ENCODE peak calls at places on chromosomes 7 and 10, in four cellular contexts. W is esophagus squamous epithelium, V is adrenal gland, J is transverse colon. X is an unnamed sample. For H3K4me1, the result is how much of the 10 kb centered on the place peaks cover.

GRCh38 chr10:13100349-13101294 is 659 bp downstream of the OPTN start:
- DNase-seq in J (peak), V (peak), W (no peak), X (no peak)

GRCh38 chr7:143512488-143513340 is 35.0 kb downstream of the TAS2R41 start:
- DNase-seq in J (no peak), V (no peak), W (no peak), X (no peak)

GRCh38 chr7:26681819-26682418 is 182.5 kb downstream of the SKAP2 start:
- DNase-seq in V (no peak), J (no peak), W (no peak), X (no peak)

GRCh38 chr10:70925377-70926214 is 37.2 kb upstream of the PCBD1 start:
- DNase-seq in V (peak), W (no peak), J (peak), X (no peak)

GRCh38 chr7:121244120-121244865 is 84.5 kb upstream of the WNT16 start:
- DNase-seq in V (no peak), J (no peak), W (no peak), X (no peak)

GRCh38 chr10:24721254-24722106 is 2.2 kb downstream of the ARHGAP21 start:
- DNase-seq in J (peak), V (peak), W (no peak), X (no peak)

GRCh38 chr7:157525501-157525915 is 188.7 kb downstream of the DNAJB6 start:
- DNase-seq in V (peak), J (no peak), W (no peak), X (no peak)

GRCh38 chr10:125262414-125262813 is 102.1 kb upstream of the CTBP2 start:
- DNase-seq in V (no peak), W (no peak), J (no peak), X (peak)

GRCh38 chr7:1063361-1063760 is 19.0 kb downstream of the GPR146 start:
- DNase-seq in J (no peak), W (no peak), V (no peak), X (no peak)

GRCh38 chr7:50837965-50838364 is 55.3 kb upstream of the GRB10 start:
- DNase-seq in V (no peak), J (no peak), W (no peak), X (no peak)

GRCh38 chr10:70773965-70774809 is 11.0 kb downstream of the TBATA start:
- DNase-seq in V (no peak), W (no peak), J (no peak), X (peak)

GRCh38 chr7:80659120-80660055 is 20.9 kb downstream of the CD36 start:
- DNase-seq in W (no peak), J (no peak), V (no peak), X (no peak)

GRCh38 chr7:45153238-45153637 is 4.4 kb upstream of the RAMP3 start:
- DNase-seq in W (no peak), J (no peak), V (no peak), X (no peak)

GRCh38 chr10:30493609-30494530 is 59.9 kb downstream of the MAP3K8 start:
- DNase-seq in V (peak), J (peak), W (no peak), X (no peak)

GRCh38 chr10:46234431-46235060 is 52.3 kb upstream of the ANTXRL start:
- DNase-seq in V (peak), W (no peak), J (no peak), X (peak)

GRCh38 chr7:135164357-135165021 is 6.0 kb downstream of the CYREN start:
- DNase-seq in J (no peak), W (no peak), V (no peak), X (no peak)

GRCh38 chr7:1571261-1571650 is 1.4 kb upstream of the PSMG3 start:
- DNase-seq in J (no peak), V (no peak), W (no peak), X (no peak)

GRCh38 chr7:7921830-7922229 is 46.8 kb upstream of the GLCCI1 start:
- DNase-seq in J (no peak), W (no peak), V (no peak), X (no peak)

GRCh38 chr7:17786314-17786852 is 153.9 kb downstream of the SNX13 start:
- DNase-seq in J (no peak), W (no peak), V (no peak), X (no peak)

GRCh38 chr10:101066146-101066889 is 4.5 kb downstream of the KAZALD1 start:
- DNase-seq in V (no peak), J (peak), W (no peak), X (no peak)

GRCh38 chr7:157009778-157010587 is 480 bp downstream of the MNX1 start:
- DNase-seq in V (no peak), J (no peak), W (no peak), X (no peak)

GRCh38 chr7:115533785-115534184 is 496.8 kb downstream of the TFEC start:
- DNase-seq in J (no peak), V (no peak), W (no peak), X (no peak)

GRCh38 chr7:37698782-37699181 is 15.2 kb downstream of the GPR141 start:
- DNase-seq in W (no peak), V (no peak), J (no peak), X (no peak)

GRCh38 chr10:96834121-96834520 is 2.0 kb downstream of the LCOR start:
- DNase-seq in J (no peak), V (no peak), W (no peak), X (no peak)

GRCh38 chr10:91319336-91319735 is 90.8 kb upstream of the HECTD2 start:
- DNase-seq in J (no peak), W (no peak), V (no peak), X (no peak)

GRCh38 chr7:80386686-80387085 is 125.2 kb downstream of the GNAT3 start:
- DNase-seq in V (no peak), W (no peak), J (no peak), X (no peak)

DNA sequence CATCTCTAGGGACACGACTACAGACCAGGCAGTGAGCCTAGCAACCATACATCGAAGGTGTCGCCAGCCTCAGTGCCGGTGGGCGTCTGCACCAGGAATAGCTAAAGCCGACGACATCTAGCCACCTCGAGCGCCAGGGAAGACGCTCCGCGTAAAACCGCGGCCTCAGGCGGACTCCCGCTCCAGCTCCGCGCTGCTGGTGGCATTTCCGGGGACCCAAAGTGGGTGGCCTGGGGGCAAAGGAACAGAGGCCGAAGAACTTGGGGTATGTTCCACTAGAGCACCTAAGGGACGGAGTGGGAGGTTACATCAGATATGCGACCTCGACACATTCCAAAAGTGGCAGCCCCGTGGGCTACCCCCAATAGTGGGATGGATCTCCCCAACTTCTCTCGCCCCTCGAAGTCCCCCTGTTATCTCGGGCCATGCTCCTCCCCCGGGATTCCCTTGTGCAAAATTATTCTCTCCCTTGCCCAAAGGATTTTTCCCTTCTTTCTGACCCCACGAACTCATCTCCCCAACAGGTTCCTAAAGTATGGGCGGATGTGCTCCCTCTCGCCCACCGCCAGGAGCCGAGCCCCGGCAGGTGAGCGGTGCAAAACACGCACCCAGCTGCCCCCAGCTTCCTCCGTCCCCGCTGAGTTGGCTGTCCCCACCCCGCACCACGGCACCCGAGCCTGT is 1.2 kb downstream of the KCNMA1 start:
- DNase-seq in W (no peak), J (no peak), V (no peak), X (no peak)
- H3K27ac ChIP-seq in W (peak), J (peak), V (peak), X (peak)

DNA sequence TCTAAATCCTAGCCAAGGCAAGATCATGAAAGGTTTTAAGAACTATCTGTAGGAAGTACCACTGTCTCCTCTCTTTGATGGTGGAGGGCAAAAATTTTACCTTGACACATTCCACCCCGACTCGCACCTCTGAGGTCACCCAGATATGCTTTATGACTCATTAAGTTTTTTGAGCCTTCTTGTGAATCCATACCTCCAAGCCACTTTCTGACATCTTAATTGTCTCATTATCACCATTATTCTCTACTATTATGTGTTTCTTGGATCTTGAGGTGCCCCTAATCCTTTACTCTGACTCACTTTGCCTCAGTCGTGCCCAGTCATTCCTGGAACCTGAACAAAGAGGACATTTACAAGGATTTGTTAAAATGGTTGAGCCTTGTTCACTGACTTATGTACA is 146.6 kb downstream of the RAPGEF5 start:
- DNase-seq in V (no peak), J (no peak), W (no peak), X (no peak)
- H3K4me1 ChIP-seq in V (under half), J (under half), W (half or more), X (under half)

GRCh38 chr10:88989423-88989822 is 1.2 kb upstream of the FAS start:
- DNase-seq in W (no peak), J (no peak), V (no peak), X (no peak)

GRCh38 chr10:88991900-88992237 is 1.3 kb downstream of the FAS start:
- DNase-seq in V (no peak), W (no peak), J (no peak), X (no peak)

GRCh38 chr10:88989824-88990527 is 622 bp upstream of the FAS start:
- DNase-seq in J (no peak), V (no peak), W (no peak), X (no peak)

GRCh38 chr10:88991161-88991899 is 732 bp downstream of the FAS start:
- DNase-seq in J (peak), W (no peak), V (peak), X (no peak)

DNA sequence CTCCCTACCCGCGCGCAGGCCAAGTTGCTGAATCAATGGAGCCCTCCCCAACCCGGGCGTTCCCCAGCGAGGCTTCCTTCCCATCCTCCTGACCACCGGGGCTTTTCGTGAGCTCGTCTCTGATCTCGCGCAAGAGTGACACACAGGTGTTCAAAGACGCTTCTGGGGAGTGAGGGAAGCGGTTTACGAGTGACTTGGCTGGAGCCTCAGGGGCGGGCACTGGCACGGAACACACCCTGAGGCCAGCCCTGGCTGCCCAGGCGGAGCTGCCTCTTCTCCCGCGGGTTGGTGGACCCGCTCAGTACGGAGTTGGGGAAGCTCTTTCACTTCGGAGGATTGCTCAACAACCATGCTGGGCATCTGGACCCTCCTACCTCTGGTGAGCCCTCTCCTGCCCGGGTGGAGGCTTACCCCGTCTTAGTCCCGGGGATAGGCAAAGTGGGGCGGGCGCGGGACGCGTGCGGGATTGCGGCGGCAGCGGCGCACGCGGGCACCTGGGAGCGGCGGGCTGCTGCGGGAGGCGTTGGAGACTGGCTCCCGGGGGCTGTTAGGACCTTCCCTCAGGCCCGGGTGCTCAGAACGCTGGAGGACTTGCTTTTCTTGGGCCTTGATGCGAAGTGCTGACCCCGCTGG is at the start of gene FAS:
- DNase-seq in J (peak), V (peak), W (peak), X (no peak)
- TF ChIP-seq POLR2A in J (peak), V (peak), W (no peak), X (no peak)

GRCh38 chr10:35194471-35194870 is 67.8 kb downstream of the CREM start:
- DNase-seq in J (no peak), W (no peak), V (no peak), X (no peak)
- H3K27ac ChIP-seq in J (peak), W (no peak), V (peak), X (peak)

GRCh38 chr7:55043691-55044090 is 24.9 kb downstream of the EGFR start:
- DNase-seq in V (no peak), J (no peak), W (no peak), X (no peak)
- H3K4me1 ChIP-seq in V (under half), J (under half), W (half or more), X (half or more)

DNA sequence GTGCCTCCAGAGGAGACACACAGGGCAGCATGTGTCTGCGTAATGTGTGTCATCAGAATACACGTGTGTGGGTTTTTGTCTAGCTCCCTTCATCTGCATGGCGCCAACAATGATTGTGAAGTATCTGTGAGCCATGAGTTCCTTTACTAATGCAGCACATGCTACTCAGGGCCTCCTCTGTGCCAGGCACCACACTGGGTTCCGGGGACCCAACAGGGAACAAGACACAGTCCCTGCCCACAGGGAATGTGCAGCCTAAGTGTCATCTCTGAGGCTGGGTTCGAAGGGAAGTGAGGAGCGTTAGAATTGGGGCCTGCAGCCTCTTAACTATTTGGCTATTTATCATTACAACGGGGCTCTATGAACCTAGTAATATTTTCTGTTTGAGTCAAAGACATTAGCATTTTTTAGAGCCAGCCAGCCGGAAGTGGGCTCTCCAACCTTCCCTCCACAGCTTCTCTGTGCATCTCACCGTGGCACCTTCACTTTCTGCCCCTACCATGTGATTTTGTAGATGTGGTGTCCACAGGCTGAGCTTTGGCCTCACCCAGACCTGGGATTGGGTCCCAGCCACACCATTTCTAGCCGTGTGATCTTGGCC is 43.9 kb upstream of the SRGN start:
- DNase-seq in W (no peak), V (no peak), J (no peak), X (no peak)
- TF ChIP-seq POLR2A in W (no peak), V (no peak), J (no peak), X (no peak)

DNA sequence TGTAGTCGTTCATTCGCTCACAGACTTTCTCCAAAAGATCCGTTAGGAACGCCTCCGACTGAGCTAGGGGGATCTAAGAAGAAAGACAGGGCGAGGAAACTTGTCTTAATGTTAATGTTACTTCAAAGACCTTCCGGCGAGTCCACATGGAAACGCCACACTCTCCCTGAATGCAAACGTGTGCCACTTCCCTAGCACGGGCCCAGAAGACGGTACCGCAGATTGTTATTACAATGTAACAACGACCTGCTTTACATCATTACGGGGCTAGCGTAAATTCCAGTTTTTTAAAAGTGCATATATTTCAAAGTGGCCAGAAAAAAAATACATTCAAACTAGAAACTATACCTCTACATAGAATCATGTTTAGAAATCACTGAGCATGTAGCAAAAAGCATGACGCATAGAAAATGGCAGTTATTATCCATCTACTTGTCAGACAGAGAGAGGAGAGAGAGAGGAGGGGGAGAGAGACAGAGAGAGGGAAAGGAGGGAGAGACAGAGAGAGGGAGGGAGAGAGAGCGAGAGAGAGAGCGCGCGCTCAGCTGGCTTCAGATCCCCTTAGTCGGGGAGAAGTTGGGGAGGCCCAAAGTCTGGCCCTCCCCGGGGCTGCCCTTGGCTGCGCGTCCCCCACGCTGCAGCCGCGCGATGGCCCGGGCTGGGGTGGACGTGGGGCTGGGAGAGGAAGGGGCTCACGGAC is 37.2 kb downstream of the CNPY1 start:
- DNase-seq in W (no peak), V (no peak), J (no peak), X (no peak)
- H3K27ac ChIP-seq in W (no peak), V (no peak), J (no peak), X (no peak)

GRCh38 chr10:17668435-17669184 is 24.7 kb downstream of the STAM start:
- DNase-seq in W (no peak), J (no peak), V (no peak), X (no peak)

GRCh38 chr10:17663450-17663849 is 19.5 kb downstream of the STAM start:
- DNase-seq in J (no peak), W (no peak), V (no peak), X (no peak)

GRCh38 chr10:17662193-17663138 is 18.5 kb downstream of the STAM start:
- DNase-seq in W (no peak), V (no peak), J (no peak), X (no peak)

GRCh38 chr10:17669185-17669872 is 25.4 kb downstream of the STAM start:
- DNase-seq in V (no peak), W (no peak), J (no peak), X (no peak)

GRCh38 chr10:17665742-17666141 is 21.8 kb downstream of the STAM start:
- DNase-seq in W (no peak), J (no peak), V (peak), X (no peak)
- H3K4me1 ChIP-seq in W (under half), J (under half), V (under half), X (under half)